ENCODE peak calls at places on chromosomes 1 and 21, in five cellular contexts. X, F, I, J and A are unnamed samples.

GRCh38 chr1:28208818-28209441 is 23.9 kb downstream of the DNAJC8 start:
- DNase-seq in J (peak), F (peak), X (peak), I (no peak), A (peak)

GRCh38 chr1:30008372-30008997 is 714.9 kb downstream of the MATN1 start:
- DNase-seq in X (no peak), J (no peak), F (no peak), I (no peak), A (no peak)

GRCh38 chr1:75097686-75098085 is 36.5 kb upstream of the LHX8 start:
- DNase-seq in X (peak), J (peak), I (no peak), F (no peak), A (no peak)

GRCh38 chr1:224929335-224930237 is at the start of gene DNAH14:
- DNase-seq in F (peak), I (peak), X (peak), J (peak), A (peak)

GRCh38 chr1:225842788-225843425 is 33.0 kb downstream of the EPHX1 start:
- DNase-seq in X (no peak), F (no peak), J (no peak), I (no peak), A (no peak)

GRCh38 chr1:174690266-174690665 is 242.5 kb downstream of the GPR52 start:
- DNase-seq in I (no peak), F (no peak), X (no peak), J (no peak), A (no peak)

GRCh38 chr1:39268112-39268581 is 63.7 kb downstream of the MACF1 start:
- DNase-seq in F (peak), I (no peak), X (peak), J (no peak), A (no peak)

GRCh38 chr21:30935889-30936168 is 54.4 kb upstream of the KRTAP11-1 start:
- DNase-seq in F (no peak), I (no peak), J (no peak), X (no peak), A (no peak)

GRCh38 chr1:145985502-145986439 is 10.6 kb downstream of the TXNIP start:
- DNase-seq in I (no peak), X (peak), J (no peak), F (peak), A (peak)

GRCh38 chr1:15088146-15089025 is 65.2 kb upstream of the TMEM51 start:
- DNase-seq in F (no peak), X (peak), J (no peak), I (no peak), A (no peak)

GRCh38 chr1:86409416-86410021 is 13.4 kb upstream of the ODF2L start:
- DNase-seq in F (peak), X (peak), J (no peak), I (no peak), A (no peak)

GRCh38 chr1:24558902-24559791 is 3.3 kb downstream of the NCMAP start:
- DNase-seq in F (no peak), I (no peak), J (peak), X (peak), A (peak)